ENCODE peak calls at places on chromosome 6, in six cellular contexts. One of them, this sample, is unnamed.

GRCh38 chr6:24403501-24403824 is 727 bp downstream of the MRS2 start:
- DNase-seq in T-helper 17 cell: no peak
- DNase-seq in cardiac muscle cell: no peak
- DNase-seq in head of caudate nucleus: no peak
- DNase-seq in AG04450: no peak
- DNase-seq in right cardiac atrium: no peak
- DNase-seq in this sample: no peak

GRCh38 chr6:39452746-39453145 is 130.2 kb upstream of the KCNK16 start:
- DNase-seq in T-helper 17 cell: no peak
- DNase-seq in cardiac muscle cell: no peak
- DNase-seq in head of caudate nucleus: no peak
- DNase-seq in right cardiac atrium: no peak
- DNase-seq in AG04450: no peak
- DNase-seq in this sample: no peak

GRCh38 chr6:154908723-154909122 is 86.4 kb upstream of the TIAM2 start:
- DNase-seq in right cardiac atrium: no peak
- DNase-seq in AG04450: no peak
- DNase-seq in T-helper 17 cell: no peak
- DNase-seq in cardiac muscle cell: no peak
- DNase-seq in head of caudate nucleus: no peak
- DNase-seq in this sample: no peak

GRCh38 chr6:3911130-3911529 is 62.0 kb downstream of the FAM50B start:
- DNase-seq in T-helper 17 cell: no peak
- DNase-seq in AG04450: no peak
- DNase-seq in cardiac muscle cell: no peak
- DNase-seq in head of caudate nucleus: no peak
- DNase-seq in right cardiac atrium: no peak
- DNase-seq in this sample: no peak

GRCh38 chr6:144234399-144234798 is 50.7 kb upstream of the UTRN start:
- DNase-seq in cardiac muscle cell: no peak
- DNase-seq in head of caudate nucleus: no peak
- DNase-seq in T-helper 17 cell: no peak
- DNase-seq in AG04450: no peak
- DNase-seq in right cardiac atrium: no peak
- DNase-seq in this sample: no peak

GRCh38 chr6:215335-216034 is 76.8 kb upstream of the DUSP22 start:
- DNase-seq in head of caudate nucleus: no peak
- DNase-seq in T-helper 17 cell: no peak
- DNase-seq in AG04450: no peak
- DNase-seq in right cardiac atrium: peak; percentile 84
- DNase-seq in cardiac muscle cell: no peak
- DNase-seq in this sample: peak; percentile 57

GRCh38 chr6:132068766-132069165 is 117.6 kb upstream of the CCN2 start:
- DNase-seq in T-helper 17 cell: no peak
- DNase-seq in cardiac muscle cell: no peak
- DNase-seq in AG04450: no peak
- DNase-seq in right cardiac atrium: no peak
- DNase-seq in head of caudate nucleus: no peak
- DNase-seq in this sample: no peak

GRCh38 chr6:140542858-140543257 is 1168.4 kb upstream of the CITED2 start:
- DNase-seq in AG04450: no peak
- DNase-seq in T-helper 17 cell: no peak
- DNase-seq in right cardiac atrium: no peak
- DNase-seq in head of caudate nucleus: no peak
- DNase-seq in cardiac muscle cell: no peak
- DNase-seq in this sample: no peak

GRCh38 chr6:145631374-145631773 is 103.9 kb downstream of the EPM2A start:
- DNase-seq in T-helper 17 cell: no peak
- DNase-seq in cardiac muscle cell: no peak
- DNase-seq in right cardiac atrium: no peak
- DNase-seq in head of caudate nucleus: no peak
- DNase-seq in AG04450: no peak
- DNase-seq in this sample: no peak

GRCh38 chr6:142387997-142388815 is 86.4 kb downstream of the ADGRG6 start:
- DNase-seq in right cardiac atrium: no peak
- DNase-seq in AG04450: no peak
- DNase-seq in head of caudate nucleus: no peak
- DNase-seq in cardiac muscle cell: peak; percentile 59
- DNase-seq in T-helper 17 cell: no peak
- DNase-seq in this sample: no peak

This sample was measured in left lung.